ENCODE peak calls at places on chromosomes 4 and X, in seven cellular contexts. M is GM06990, D is esophagus muscularis mucosa, I is BJ, S is neural progenitor cell, F is esophagus squamous epithelium, C is heart right ventricle. A is an unnamed sample.
A peak's percentile ranks its signal among the peaks of the same experiment; 100 is the strongest.

GRCh38 chr4:55255171-55255570 is 90.9 kb upstream of the SRD5A3 start:
- DNase-seq in M (no peak), D (no peak), I (peak; percentile 8), S (no peak), F (no peak), C (no peak), A (peak; percentile 55)

GRCh38 chr4:101696276-101697010 is 94.1 kb upstream of the BANK1 start:
- DNase-seq in M (no peak), D (no peak), I (no peak), S (no peak), F (no peak), C (no peak), A (no peak)

GRCh38 chrX:103254171-103254824 is 657 bp downstream of the TCEAL8 start:
- DNase-seq in M (peak; percentile 50), D (no peak), I (no peak), S (peak; percentile 88), F (no peak), C (peak; percentile 57), A (peak; percentile 35)

GRCh38 chrX:135086197-135086854 is 34.0 kb downstream of the ETDB start:
- DNase-seq in M (no peak), D (no peak), I (no peak), S (peak; percentile 69), F (no peak), C (peak; percentile 16), A (peak; percentile 68)

GRCh38 chr4:39759569-39759968 is 61.6 kb downstream of the UBE2K start:
- DNase-seq in M (no peak), D (no peak), I (no peak), S (no peak), F (no peak), C (no peak), A (no peak)

GRCh38 chr4:84051728-84052127 is 447.4 kb downstream of the NKX6-1 start:
- DNase-seq in M (no peak), D (no peak), I (no peak), S (peak; percentile 62), F (no peak), C (no peak), A (no peak)

GRCh38 chrX:41596586-41596985 is 92.2 kb upstream of the GPR34 start:
- DNase-seq in M (peak; percentile 39), D (no peak), I (no peak), S (no peak), F (no peak), C (no peak), A (peak; percentile 3)

GRCh38 chr4:1629704-1630093 is 54.4 kb downstream of the FAM53A start:
- DNase-seq in M (no peak), D (no peak), I (no peak), S (no peak), F (no peak), C (no peak), A (no peak)

GRCh38 chr4:106627071-106627470 is 258.5 kb upstream of the GIMD1 start:
- DNase-seq in M (no peak), D (no peak), I (no peak), S (no peak), F (no peak), C (no peak), A (peak; percentile 43)

GRCh38 chr4:165794834-165795233 is 78.2 kb upstream of the TLL1 start:
- DNase-seq in M (no peak), D (no peak), I (no peak), S (no peak), F (no peak), C (no peak), A (no peak)

GRCh38 chrX:17377047-17377692 is 2.2 kb downstream of the NHS start:
- DNase-seq in M (peak; percentile 10), D (no peak), I (no peak), S (peak; percentile 69), F (no peak), C (no peak), A (peak; percentile 19)

GRCh38 chr4:100983426-100983825 is 363.9 kb downstream of the PPP3CA start:
- DNase-seq in M (no peak), D (no peak), I (no peak), S (no peak), F (no peak), C (no peak), A (no peak)

GRCh38 chr4:52376107-52376704 is 282.9 kb downstream of the USP46 start:
- DNase-seq in M (no peak), D (no peak), I (peak; percentile 4), S (peak; percentile 72), F (no peak), C (peak; percentile 38), A (peak; percentile 73)

GRCh38 chr4:52126946-52127345 is 75.8 kb downstream of the SPATA18 start:
- DNase-seq in M (no peak), D (no peak), I (no peak), S (no peak), F (no peak), C (no peak), A (peak; percentile 8)

GRCh38 chrX:19882066-19882775 is 5.2 kb downstream of the SH3KBP1 start:
- DNase-seq in M (no peak), D (no peak), I (no peak), S (no peak), F (no peak), C (no peak), A (no peak)

GRCh38 chr4:142660728-142661127 is 185.4 kb downstream of the INPP4B start:
- DNase-seq in M (no peak), D (no peak), I (no peak), S (no peak), F (no peak), C (no peak), A (no peak)

GRCh38 chrX:65607070-65607742 is 60.2 kb upstream of the MSN start:
- DNase-seq in M (no peak), D (no peak), I (no peak), S (no peak), F (no peak), C (no peak), A (no peak)

GRCh38 chr4:188930822-188931221 is 791.6 kb downstream of the TRIML1 start:
- DNase-seq in M (no peak), D (no peak), I (no peak), S (peak; percentile 38), F (no peak), C (no peak), A (no peak)

GRCh38 chr4:109816082-109816442 is 500 bp downstream of the GAR1 start:
- DNase-seq in M (peak; percentile 24), D (no peak), I (no peak), S (peak; percentile 27), F (no peak), C (no peak), A (no peak)

GRCh38 chr4:101280866-101281600 is 66.3 kb downstream of the PPP3CA start:
- DNase-seq in M (no peak), D (no peak), I (no peak), S (peak; percentile 43), F (no peak), C (no peak), A (no peak)

GRCh38 chr4:125780747-125781146 is 466.0 kb downstream of the FAT4 start:
- DNase-seq in M (no peak), D (no peak), I (no peak), S (no peak), F (no peak), C (no peak), A (no peak)
- H3K4me3 ChIP-seq in M (no peak overlapping the region), D (no peak overlapping the region), I (no peak overlapping the region), S (no peak overlapping the region), F (no peak overlapping the region), C (no peak overlapping the region), A (no peak overlapping the region)

DNA sequence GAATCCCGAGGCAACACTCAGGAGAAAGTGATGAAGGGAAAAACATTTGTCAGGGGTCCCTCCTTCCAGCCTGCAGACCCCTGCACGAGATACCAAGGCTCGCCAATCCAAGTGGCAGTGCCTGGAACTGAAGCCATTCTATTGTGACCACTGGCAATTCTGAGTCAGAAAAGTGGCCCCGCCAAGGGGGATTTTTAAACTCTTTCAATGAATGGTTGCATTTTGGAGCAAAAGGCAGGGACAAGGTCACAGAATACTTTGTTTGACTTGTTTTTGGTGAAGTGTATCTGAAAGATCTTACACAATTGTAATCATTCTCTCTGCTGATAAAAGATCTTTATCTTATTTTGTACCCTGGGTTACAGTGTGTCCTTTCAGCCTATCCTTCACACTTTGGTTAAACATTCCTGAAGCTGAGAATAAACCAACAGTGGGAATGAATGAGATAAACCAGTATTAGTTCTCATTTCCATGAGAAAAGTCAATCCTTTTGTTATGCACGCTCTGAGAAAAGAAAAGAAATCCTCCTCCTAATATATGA is 115.9 kb upstream of the PDLIM3 start:
- DNase-seq in M (no peak), D (no peak), I (no peak), S (peak; percentile 20), F (no peak), C (no peak), A (no peak)
- TF ChIP-seq CTCF in M (no peak), D (no peak), I (no peak), S (no peak), F (no peak), C (no peak), A (no peak)

DNA sequence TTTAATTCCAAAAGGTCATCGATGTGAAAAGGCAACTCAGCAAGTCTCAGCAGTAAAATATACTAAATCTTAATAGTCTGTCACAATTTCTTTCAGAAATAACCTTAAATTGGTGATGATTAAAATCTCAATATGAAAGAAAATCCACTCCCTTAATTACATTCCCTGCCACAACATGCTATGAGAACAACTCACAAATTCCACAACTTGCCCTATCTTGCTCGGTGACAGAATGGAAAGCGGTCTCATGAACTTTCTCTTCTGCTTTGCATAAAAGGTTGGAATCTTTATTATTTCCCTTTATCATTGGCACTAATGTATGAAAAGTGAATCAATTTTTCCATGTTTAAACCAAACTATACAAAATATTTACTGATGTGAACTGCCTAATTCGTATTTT is 380.8 kb downstream of the TMA16 start:
- DNase-seq in M (no peak), D (no peak), I (no peak), S (no peak), F (no peak), C (no peak), A (no peak)
- H3K4me3 ChIP-seq in M (no peak overlapping the region), D (no peak overlapping the region), I (no peak overlapping the region), S (no peak overlapping the region), F (no peak overlapping the region), C (no peak overlapping the region), A (no peak overlapping the region)

GRCh38 chr4:8266088-8266487 is 3.5 kb upstream of the HTRA3 start:
- DNase-seq in M (no peak), D (no peak), I (no peak), S (no peak), F (no peak), C (no peak), A (no peak)

GRCh38 chr4:8268211-8268610 is 1.3 kb upstream of the HTRA3 start:
- DNase-seq in M (no peak), D (no peak), I (no peak), S (no peak), F (no peak), C (no peak), A (no peak)

GRCh38 chr4:8266508-8266907 is 3.0 kb upstream of the HTRA3 start:
- DNase-seq in M (no peak), D (no peak), I (no peak), S (no peak), F (no peak), C (no peak), A (no peak)

GRCh38 chr4:8265171-8265929 is 4.2 kb upstream of the HTRA3 start:
- DNase-seq in M (no peak), D (no peak), I (no peak), S (no peak), F (no peak), C (no peak), A (no peak)

DNA sequence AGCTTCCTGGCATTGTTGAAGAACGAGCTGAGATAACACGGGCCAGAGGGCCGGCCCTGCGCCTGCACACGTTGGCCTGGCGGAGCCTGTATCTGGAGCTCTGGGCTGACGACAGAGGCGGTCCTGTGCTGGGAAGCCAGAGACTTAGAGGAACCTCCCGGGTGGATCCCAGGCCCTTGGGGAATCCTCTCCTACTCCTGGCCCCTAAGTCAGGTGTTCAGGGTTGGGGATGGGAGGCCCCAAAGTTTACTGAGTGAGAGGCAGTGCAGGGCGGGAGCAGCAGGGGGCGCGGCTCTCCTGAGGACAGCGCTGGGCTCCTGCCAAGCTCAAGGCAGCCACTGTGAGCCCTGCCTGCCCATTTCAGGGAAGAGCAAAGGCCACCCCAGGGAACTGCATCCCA is 2.5 kb upstream of the HTRA3 start:
- DNase-seq in M (no peak), D (no peak), I (no peak), S (peak; percentile 71), F (no peak), C (peak; percentile 78), A (peak; percentile 83)
- TF ChIP-seq CTCF in M (peak; percentile 40), D (peak; percentile 71), I (peak; percentile 58), S (peak; percentile 66), F (peak; percentile 60), C (peak; percentile 81), A (peak; percentile 79)

A was measured in fibroblast of pulmonary artery.